ENCODE peak calls at places on chromosome 19, in six cellular contexts. One of them, this sample, is unnamed.

GRCh38 chr19:46515879-46516350 is 20.2 kb upstream of the PNMA8B start:
- DNase-seq in SK-MEL-5: peak
- DNase-seq in DMS53: peak
- DNase-seq in RPMI8226: peak
- DNase-seq in endothelial cell: no peak
- DNase-seq in GM03348: peak
- DNase-seq in this sample: peak

GRCh38 chr19:2554856-2555255 is 78.9 kb downstream of the GADD45B start:
- DNase-seq in SK-MEL-5: no peak
- DNase-seq in DMS53: no peak
- DNase-seq in RPMI8226: no peak
- DNase-seq in endothelial cell: no peak
- DNase-seq in GM03348: no peak
- DNase-seq in this sample: no peak

GRCh38 chr19:8530061-8530679 is 16.2 kb upstream of the ZNF414 start:
- DNase-seq in SK-MEL-5: no peak
- DNase-seq in DMS53: no peak
- DNase-seq in RPMI8226: no peak
- DNase-seq in endothelial cell: no peak
- DNase-seq in GM03348: no peak
- DNase-seq in this sample: no peak

GRCh38 chr19:3899531-3900294 is 19.2 kb downstream of the ATCAY start:
- DNase-seq in SK-MEL-5: no peak
- DNase-seq in DMS53: no peak
- DNase-seq in RPMI8226: no peak
- DNase-seq in endothelial cell: no peak
- DNase-seq in GM03348: no peak
- DNase-seq in this sample: no peak

GRCh38 chr19:49116544-49116943 is 2.4 kb downstream of the LIN7B start:
- DNase-seq in SK-MEL-5: no peak
- DNase-seq in DMS53: no peak
- DNase-seq in RPMI8226: peak
- DNase-seq in endothelial cell: no peak
- DNase-seq in GM03348: no peak
- DNase-seq in this sample: no peak

GRCh38 chr19:45418812-45419211 is 4.9 kb downstream of the ERCC1 start:
- DNase-seq in SK-MEL-5: no peak
- DNase-seq in DMS53: no peak
- DNase-seq in RPMI8226: peak
- DNase-seq in endothelial cell: no peak
- DNase-seq in GM03348: no peak
- DNase-seq in this sample: no peak

GRCh38 chr19:1113278-1113985 is 9.6 kb downstream of the GPX4 start:
- DNase-seq in SK-MEL-5: peak
- DNase-seq in DMS53: peak
- DNase-seq in RPMI8226: peak
- DNase-seq in endothelial cell: peak
- DNase-seq in GM03348: peak
- DNase-seq in this sample: peak

GRCh38 chr19:28010656-28011055 is 1202.3 kb downstream of the UQCRFS1 start:
- DNase-seq in SK-MEL-5: no peak
- DNase-seq in DMS53: no peak
- DNase-seq in RPMI8226: no peak
- DNase-seq in endothelial cell: no peak
- DNase-seq in GM03348: no peak
- DNase-seq in this sample: no peak

GRCh38 chr19:17089238-17089637 is 13.7 kb downstream of the MYO9B start:
- DNase-seq in SK-MEL-5: no peak
- DNase-seq in DMS53: no peak
- DNase-seq in RPMI8226: no peak
- DNase-seq in endothelial cell: no peak
- DNase-seq in GM03348: no peak
- DNase-seq in this sample: no peak

GRCh38 chr19:3360494-3361383 is 5.6 kb upstream of the NFIC start:
- DNase-seq in SK-MEL-5: peak
- DNase-seq in DMS53: peak
- DNase-seq in RPMI8226: peak
- DNase-seq in endothelial cell: no peak
- DNase-seq in GM03348: peak
- DNase-seq in this sample: no peak

GRCh38 chr19:48632692-48633147 is 4.5 kb downstream of the DBP start:
- DNase-seq in SK-MEL-5: peak
- DNase-seq in DMS53: no peak
- DNase-seq in RPMI8226: no peak
- DNase-seq in endothelial cell: no peak
- DNase-seq in GM03348: no peak
- DNase-seq in this sample: peak

GRCh38 chr19:49807174-49807830 is 5.8 kb downstream of the FUZ start:
- DNase-seq in SK-MEL-5: no peak
- DNase-seq in DMS53: peak
- DNase-seq in RPMI8226: no peak
- DNase-seq in endothelial cell: no peak
- DNase-seq in GM03348: no peak
- DNase-seq in this sample: no peak

GRCh38 chr19:1668339-1669123 is 16.1 kb upstream of the TCF3 start:
- DNase-seq in SK-MEL-5: no peak
- DNase-seq in DMS53: peak
- DNase-seq in RPMI8226: peak
- DNase-seq in endothelial cell: peak
- DNase-seq in GM03348: no peak
- DNase-seq in this sample: peak

GRCh38 chr19:2800506-2800905 is 15.2 kb downstream of the THOP1 start:
- DNase-seq in SK-MEL-5: no peak
- DNase-seq in DMS53: no peak
- DNase-seq in RPMI8226: no peak
- DNase-seq in endothelial cell: no peak
- DNase-seq in GM03348: no peak
- DNase-seq in this sample: no peak

GRCh38 chr19:6100284-6100915 is 9.9 kb downstream of the RFX2 start:
- DNase-seq in SK-MEL-5: no peak
- DNase-seq in DMS53: no peak
- DNase-seq in RPMI8226: no peak
- DNase-seq in endothelial cell: no peak
- DNase-seq in GM03348: no peak
- DNase-seq in this sample: peak

GRCh38 chr19:7500811-7501450 is 12.1 kb upstream of the PEX11G start:
- DNase-seq in SK-MEL-5: peak
- DNase-seq in DMS53: peak
- DNase-seq in RPMI8226: peak
- DNase-seq in endothelial cell: peak
- DNase-seq in GM03348: peak
- DNase-seq in this sample: no peak

GRCh38 chr19:28980236-28980868 is 232.6 kb downstream of the UQCRFS1 start:
- DNase-seq in SK-MEL-5: peak
- DNase-seq in DMS53: no peak
- DNase-seq in RPMI8226: no peak
- DNase-seq in endothelial cell: no peak
- DNase-seq in GM03348: peak
- DNase-seq in this sample: no peak

GRCh38 chr19:54552913-54553310 is 20.7 kb upstream of the LILRA2 start:
- DNase-seq in SK-MEL-5: no peak
- DNase-seq in DMS53: no peak
- DNase-seq in RPMI8226: no peak
- DNase-seq in endothelial cell: no peak
- DNase-seq in GM03348: no peak
- DNase-seq in this sample: no peak

GRCh38 chr19:10568444-10568825 is 344 bp downstream of the CDKN2D start:
- DNase-seq in SK-MEL-5: no peak
- DNase-seq in DMS53: peak
- DNase-seq in RPMI8226: peak
- DNase-seq in endothelial cell: no peak
- DNase-seq in GM03348: no peak
- DNase-seq in this sample: peak

GRCh38 chr19:17824339-17824738 is 3.0 kb upstream of the INSL3 start:
- DNase-seq in SK-MEL-5: no peak
- DNase-seq in DMS53: no peak
- DNase-seq in RPMI8226: no peak
- DNase-seq in endothelial cell: no peak
- DNase-seq in GM03348: no peak
- DNase-seq in this sample: no peak

GRCh38 chr19:46297700-46298476 is 1.0 kb downstream of the HIF3A start:
- DNase-seq in SK-MEL-5: no peak
- DNase-seq in DMS53: no peak
- DNase-seq in RPMI8226: no peak
- DNase-seq in endothelial cell: no peak
- DNase-seq in GM03348: no peak
- DNase-seq in this sample: no peak

GRCh38 chr19:48400018-48400742 is 6.7 kb downstream of the GRIN2D start:
- DNase-seq in SK-MEL-5: peak
- DNase-seq in DMS53: peak
- DNase-seq in RPMI8226: peak
- DNase-seq in endothelial cell: peak
- DNase-seq in GM03348: peak
- DNase-seq in this sample: no peak

GRCh38 chr19:14198384-14199376 is 7.3 kb downstream of the ADGRL1 start:
- DNase-seq in SK-MEL-5: peak
- DNase-seq in DMS53: no peak
- DNase-seq in RPMI8226: peak
- DNase-seq in endothelial cell: no peak
- DNase-seq in GM03348: no peak
- DNase-seq in this sample: no peak

GRCh38 chr19:763869-764268 is 13.0 kb downstream of the MISP start:
- DNase-seq in SK-MEL-5: no peak
- DNase-seq in DMS53: no peak
- DNase-seq in RPMI8226: no peak
- DNase-seq in endothelial cell: no peak
- DNase-seq in GM03348: no peak
- DNase-seq in this sample: no peak

GRCh38 chr19:54502518-54503048 is at the start of gene LAIR2:
- DNase-seq in SK-MEL-5: no peak
- DNase-seq in DMS53: no peak
- DNase-seq in RPMI8226: no peak
- DNase-seq in endothelial cell: no peak
- DNase-seq in GM03348: no peak
- DNase-seq in this sample: no peak

GRCh38 chr19:18477974-18478373 is 40.0 kb upstream of the ISYNA1 start:
- DNase-seq in SK-MEL-5: no peak
- DNase-seq in DMS53: no peak
- DNase-seq in RPMI8226: no peak
- DNase-seq in endothelial cell: no peak
- DNase-seq in GM03348: no peak
- DNase-seq in this sample: no peak

GRCh38 chr19:53876651-53877224 is 5.3 kb upstream of the PRKCG start:
- DNase-seq in SK-MEL-5: no peak
- DNase-seq in DMS53: no peak
- DNase-seq in RPMI8226: no peak
- DNase-seq in endothelial cell: no peak
- DNase-seq in GM03348: no peak
- DNase-seq in this sample: no peak

GRCh38 chr19:49808762-49809154 is 4.3 kb downstream of the FUZ start:
- DNase-seq in SK-MEL-5: peak
- DNase-seq in DMS53: peak
- DNase-seq in RPMI8226: peak
- DNase-seq in endothelial cell: peak
- DNase-seq in GM03348: peak
- DNase-seq in this sample: peak

GRCh38 chr19:52961981-52962380 is 700 bp downstream of the ZNF816 start:
- DNase-seq in SK-MEL-5: no peak
- DNase-seq in DMS53: no peak
- DNase-seq in RPMI8226: no peak
- DNase-seq in endothelial cell: no peak
- DNase-seq in GM03348: no peak
- DNase-seq in this sample: no peak

GRCh38 chr19:11452814-11453335 is 17.4 kb downstream of the PRKCSH start:
- DNase-seq in SK-MEL-5: no peak
- DNase-seq in DMS53: no peak
- DNase-seq in RPMI8226: no peak
- DNase-seq in endothelial cell: no peak
- DNase-seq in GM03348: no peak
- DNase-seq in this sample: no peak

GRCh38 chr19:10699650-10700335 is 1.4 kb upstream of the QTRT1 start:
- DNase-seq in SK-MEL-5: peak
- DNase-seq in DMS53: peak
- DNase-seq in RPMI8226: peak
- DNase-seq in endothelial cell: peak
- DNase-seq in GM03348: peak
- DNase-seq in this sample: peak

GRCh38 chr19:3606690-3607289 is at the start of gene TBXA2R:
- DNase-seq in SK-MEL-5: peak
- DNase-seq in DMS53: peak
- DNase-seq in RPMI8226: peak
- DNase-seq in endothelial cell: peak
- DNase-seq in GM03348: peak
- DNase-seq in this sample: no peak

GRCh38 chr19:6425732-6426686 is 1.4 kb upstream of the KHSRP start:
- DNase-seq in SK-MEL-5: peak
- DNase-seq in DMS53: peak
- DNase-seq in RPMI8226: no peak
- DNase-seq in endothelial cell: no peak
- DNase-seq in GM03348: no peak
- DNase-seq in this sample: no peak

GRCh38 chr19:5627395-5627904 is 4.6 kb downstream of the SAFB start:
- DNase-seq in SK-MEL-5: peak
- DNase-seq in DMS53: no peak
- DNase-seq in RPMI8226: no peak
- DNase-seq in endothelial cell: no peak
- DNase-seq in GM03348: no peak
- DNase-seq in this sample: no peak

GRCh38 chr19:2059422-2060201 is 8.6 kb upstream of the MKNK2 start:
- DNase-seq in SK-MEL-5: peak
- DNase-seq in DMS53: peak
- DNase-seq in RPMI8226: no peak
- DNase-seq in endothelial cell: no peak
- DNase-seq in GM03348: peak
- DNase-seq in this sample: no peak

GRCh38 chr19:42143341-42144234 is 11.3 kb upstream of the POU2F2 start:
- DNase-seq in SK-MEL-5: peak
- DNase-seq in DMS53: no peak
- DNase-seq in RPMI8226: peak
- DNase-seq in endothelial cell: peak
- DNase-seq in GM03348: peak
- DNase-seq in this sample: no peak

GRCh38 chr19:32674153-32674958 is 624 bp downstream of the ANKRD27 start:
- DNase-seq in SK-MEL-5: no peak
- DNase-seq in DMS53: peak
- DNase-seq in RPMI8226: peak
- DNase-seq in endothelial cell: peak
- DNase-seq in GM03348: no peak
- DNase-seq in this sample: no peak

GRCh38 chr19:39139305-39140194 is 14.0 kb downstream of the PAK4 start:
- DNase-seq in SK-MEL-5: no peak
- DNase-seq in DMS53: no peak
- DNase-seq in RPMI8226: no peak
- DNase-seq in endothelial cell: no peak
- DNase-seq in GM03348: no peak
- DNase-seq in this sample: no peak

This sample was measured in MM.1S.